ENCODE peak calls at places on chromosomes 6 and 20, in seven cellular contexts. One of them, this sample, is unnamed.

GRCh38 chr6:97958143-97958542 is 675.1 kb upstream of the MMS22L start:
- DNase-seq in WERI-Rb-1: no peak
- DNase-seq in activated CD4-positive, CD25-positive, alpha-beta regulatory T cell: no peak
- DNase-seq in IMR-90: no peak
- DNase-seq in DMS 273 treated with DMSO at 0.1 percent for 48 hours: no peak
- DNase-seq in H7: peak; percentile 19
- DNase-seq in activated CD4-positive, alpha-beta T cell treated with anti-CD3 and anti-CD28 coated beads for 48 hours: no peak
- DNase-seq in this sample: no peak

GRCh38 chr6:133067960-133068359 is 173.2 kb upstream of the EYA4 start:
- DNase-seq in DMS 273 treated with DMSO at 0.1 percent for 48 hours: no peak
- DNase-seq in activated CD4-positive, CD25-positive, alpha-beta regulatory T cell: no peak
- DNase-seq in H7: no peak
- DNase-seq in WERI-Rb-1: no peak
- DNase-seq in IMR-90: no peak
- DNase-seq in activated CD4-positive, alpha-beta T cell treated with anti-CD3 and anti-CD28 coated beads for 48 hours: no peak
- DNase-seq in this sample: no peak

GRCh38 chr20:58714923-58715708 is 22.5 kb downstream of the NPEPL1 start:
- DNase-seq in activated CD4-positive, alpha-beta T cell treated with anti-CD3 and anti-CD28 coated beads for 48 hours: peak; percentile 1
- DNase-seq in H7: peak; percentile 48
- DNase-seq in DMS 273 treated with DMSO at 0.1 percent for 48 hours: no peak
- DNase-seq in IMR-90: no peak
- DNase-seq in WERI-Rb-1: no peak
- DNase-seq in activated CD4-positive, CD25-positive, alpha-beta regulatory T cell: no peak
- DNase-seq in this sample: no peak

GRCh38 chr6:16130932-16131387 is 2.1 kb downstream of the MYLIP start:
- DNase-seq in DMS 273 treated with DMSO at 0.1 percent for 48 hours: peak; percentile 31
- DNase-seq in H7: peak; percentile 29
- DNase-seq in WERI-Rb-1: no peak
- DNase-seq in IMR-90: peak; percentile 83
- DNase-seq in activated CD4-positive, CD25-positive, alpha-beta regulatory T cell: no peak
- DNase-seq in activated CD4-positive, alpha-beta T cell treated with anti-CD3 and anti-CD28 coated beads for 48 hours: peak; percentile 35
- DNase-seq in this sample: peak; percentile 61

GRCh38 chr6:31497595-31498476 is at the start of gene MICB:
- DNase-seq in activated CD4-positive, alpha-beta T cell treated with anti-CD3 and anti-CD28 coated beads for 48 hours: peak; percentile 89
- DNase-seq in activated CD4-positive, CD25-positive, alpha-beta regulatory T cell: peak; percentile 61
- DNase-seq in IMR-90: peak; percentile 68
- DNase-seq in DMS 273 treated with DMSO at 0.1 percent for 48 hours: peak; percentile 47
- DNase-seq in H7: peak; percentile 91
- DNase-seq in WERI-Rb-1: peak; percentile 83
- DNase-seq in this sample: peak; percentile 46

GRCh38 chr6:161829186-161829794 is 555.4 kb upstream of the AGPAT4 start:
- DNase-seq in WERI-Rb-1: no peak
- DNase-seq in H7: peak; percentile 37
- DNase-seq in activated CD4-positive, alpha-beta T cell treated with anti-CD3 and anti-CD28 coated beads for 48 hours: no peak
- DNase-seq in activated CD4-positive, CD25-positive, alpha-beta regulatory T cell: no peak
- DNase-seq in IMR-90: no peak
- DNase-seq in DMS 273 treated with DMSO at 0.1 percent for 48 hours: no peak
- DNase-seq in this sample: no peak

GRCh38 chr6:39228111-39228971 is 934 bp downstream of the KCNK5 start:
- DNase-seq in activated CD4-positive, alpha-beta T cell treated with anti-CD3 and anti-CD28 coated beads for 48 hours: peak; percentile 63
- DNase-seq in H7: peak; percentile 64
- DNase-seq in WERI-Rb-1: no peak
- DNase-seq in DMS 273 treated with DMSO at 0.1 percent for 48 hours: no peak
- DNase-seq in IMR-90: no peak
- DNase-seq in activated CD4-positive, CD25-positive, alpha-beta regulatory T cell: no peak
- DNase-seq in this sample: no peak

GRCh38 chr6:169240591-169241390 is 12.9 kb downstream of the THBS2 start:
- DNase-seq in activated CD4-positive, CD25-positive, alpha-beta regulatory T cell: no peak
- DNase-seq in WERI-Rb-1: no peak
- DNase-seq in IMR-90: peak; percentile 54
- DNase-seq in DMS 273 treated with DMSO at 0.1 percent for 48 hours: no peak
- DNase-seq in activated CD4-positive, alpha-beta T cell treated with anti-CD3 and anti-CD28 coated beads for 48 hours: no peak
- DNase-seq in H7: no peak
- DNase-seq in this sample: no peak

GRCh38 chr20:41299899-41300298 is 17.6 kb downstream of the ZHX3 start:
- DNase-seq in DMS 273 treated with DMSO at 0.1 percent for 48 hours: no peak
- DNase-seq in activated CD4-positive, CD25-positive, alpha-beta regulatory T cell: no peak
- DNase-seq in H7: no peak
- DNase-seq in WERI-Rb-1: no peak
- DNase-seq in IMR-90: no peak
- DNase-seq in activated CD4-positive, alpha-beta T cell treated with anti-CD3 and anti-CD28 coated beads for 48 hours: no peak
- DNase-seq in this sample: no peak

GRCh38 chr6:39979461-39980328 is 45.4 kb upstream of the MOCS1 start:
- DNase-seq in activated CD4-positive, CD25-positive, alpha-beta regulatory T cell: no peak
- DNase-seq in DMS 273 treated with DMSO at 0.1 percent for 48 hours: no peak
- DNase-seq in H7: no peak
- DNase-seq in activated CD4-positive, alpha-beta T cell treated with anti-CD3 and anti-CD28 coated beads for 48 hours: no peak
- DNase-seq in WERI-Rb-1: no peak
- DNase-seq in IMR-90: no peak
- DNase-seq in this sample: no peak

GRCh38 chr20:17960927-17961599 is 7.5 kb downstream of the SNX5 start:
- DNase-seq in activated CD4-positive, CD25-positive, alpha-beta regulatory T cell: no peak
- DNase-seq in DMS 273 treated with DMSO at 0.1 percent for 48 hours: no peak
- DNase-seq in WERI-Rb-1: no peak
- DNase-seq in H7: no peak
- DNase-seq in IMR-90: peak; percentile 66
- DNase-seq in activated CD4-positive, alpha-beta T cell treated with anti-CD3 and anti-CD28 coated beads for 48 hours: no peak
- DNase-seq in this sample: no peak

GRCh38 chr20:57719951-57720350 is 10.1 kb upstream of the PMEPA1 start:
- DNase-seq in activated CD4-positive, CD25-positive, alpha-beta regulatory T cell: no peak
- DNase-seq in DMS 273 treated with DMSO at 0.1 percent for 48 hours: no peak
- DNase-seq in activated CD4-positive, alpha-beta T cell treated with anti-CD3 and anti-CD28 coated beads for 48 hours: no peak
- DNase-seq in WERI-Rb-1: no peak
- DNase-seq in H7: no peak
- DNase-seq in IMR-90: no peak
- DNase-seq in this sample: no peak